ENCODE peak calls at places on chromosome 17, in five cellular contexts. One of them, this sample, is unnamed.

GRCh38 chr17:39954876-39955275 is 7.9 kb upstream of the GSDMA start:
- DNase-seq in body of pancreas: no peak
- DNase-seq in cardiac muscle cell: no peak
- DNase-seq in activated B cell treated with CpG ODN at 0.5 μM for 24 hours: no peak
- DNase-seq in Panc1: no peak
- DNase-seq in this sample: no peak

GRCh38 chr17:38730526-38731379 is 612 bp downstream of the CISD3 start:
- DNase-seq in body of pancreas: peak
- DNase-seq in cardiac muscle cell: peak
- DNase-seq in activated B cell treated with CpG ODN at 0.5 μM for 24 hours: no peak
- DNase-seq in Panc1: no peak
- DNase-seq in this sample: no peak

GRCh38 chr17:31546650-31547049 is 155.2 kb downstream of the RAB11FIP4 start:
- DNase-seq in body of pancreas: no peak
- DNase-seq in cardiac muscle cell: no peak
- DNase-seq in activated B cell treated with CpG ODN at 0.5 μM for 24 hours: no peak
- DNase-seq in Panc1: no peak
- DNase-seq in this sample: no peak

GRCh38 chr17:72373910-72374741 is 253.3 kb downstream of the SOX9 start:
- DNase-seq in body of pancreas: no peak
- DNase-seq in cardiac muscle cell: peak
- DNase-seq in activated B cell treated with CpG ODN at 0.5 μM for 24 hours: no peak
- DNase-seq in Panc1: no peak
- DNase-seq in this sample: no peak

GRCh38 chr17:80906364-80907259 is 85.0 kb upstream of the CHMP6 start:
- DNase-seq in body of pancreas: no peak
- DNase-seq in cardiac muscle cell: no peak
- DNase-seq in activated B cell treated with CpG ODN at 0.5 μM for 24 hours: no peak
- DNase-seq in Panc1: no peak
- DNase-seq in this sample: no peak

GRCh38 chr17:29590261-29590978 is 972 bp upstream of the GIT1 start:
- DNase-seq in body of pancreas: no peak
- DNase-seq in cardiac muscle cell: peak
- DNase-seq in activated B cell treated with CpG ODN at 0.5 μM for 24 hours: no peak
- DNase-seq in Panc1: no peak
- DNase-seq in this sample: no peak

GRCh38 chr17:55709440-55709839 is 13.2 kb downstream of the TMEM100 start:
- DNase-seq in body of pancreas: no peak
- DNase-seq in cardiac muscle cell: no peak
- DNase-seq in activated B cell treated with CpG ODN at 0.5 μM for 24 hours: no peak
- DNase-seq in Panc1: no peak
- DNase-seq in this sample: no peak

GRCh38 chr17:19876524-19877161 is 8.9 kb upstream of the ULK2 start:
- DNase-seq in body of pancreas: peak
- DNase-seq in cardiac muscle cell: no peak
- DNase-seq in activated B cell treated with CpG ODN at 0.5 μM for 24 hours: no peak
- DNase-seq in Panc1: no peak
- DNase-seq in this sample: peak

GRCh38 chr17:50661795-50662391 is 27.2 kb downstream of the ABCC3 start:
- DNase-seq in body of pancreas: peak
- DNase-seq in cardiac muscle cell: peak
- DNase-seq in activated B cell treated with CpG ODN at 0.5 μM for 24 hours: no peak
- DNase-seq in Panc1: peak
- DNase-seq in this sample: no peak

GRCh38 chr17:32350662-32351418 is 883 bp downstream of the ZNF207 start:
- DNase-seq in body of pancreas: peak
- DNase-seq in cardiac muscle cell: peak
- DNase-seq in activated B cell treated with CpG ODN at 0.5 μM for 24 hours: no peak
- DNase-seq in Panc1: peak
- DNase-seq in this sample: peak

GRCh38 chr17:50582741-50583140 is 22.2 kb downstream of the CACNA1G start:
- DNase-seq in body of pancreas: no peak
- DNase-seq in cardiac muscle cell: no peak
- DNase-seq in activated B cell treated with CpG ODN at 0.5 μM for 24 hours: no peak
- DNase-seq in Panc1: no peak
- DNase-seq in this sample: no peak

GRCh38 chr17:61680921-61681320 is 89.9 kb upstream of the NACA2 start:
- DNase-seq in body of pancreas: no peak
- DNase-seq in cardiac muscle cell: no peak
- DNase-seq in activated B cell treated with CpG ODN at 0.5 μM for 24 hours: no peak
- DNase-seq in Panc1: no peak
- DNase-seq in this sample: no peak

GRCh38 chr17:64270885-64271284 is 7.8 kb upstream of the TEX2 start:
- DNase-seq in body of pancreas: no peak
- DNase-seq in cardiac muscle cell: no peak
- DNase-seq in activated B cell treated with CpG ODN at 0.5 μM for 24 hours: no peak
- DNase-seq in Panc1: no peak
- DNase-seq in this sample: no peak

GRCh38 chr17:42494673-42495072 is 36.0 kb downstream of the ATP6V0A1 start:
- DNase-seq in body of pancreas: no peak
- DNase-seq in cardiac muscle cell: no peak
- DNase-seq in activated B cell treated with CpG ODN at 0.5 μM for 24 hours: no peak
- DNase-seq in Panc1: no peak
- DNase-seq in this sample: no peak

GRCh38 chr17:2083613-2084128 is 28.8 kb downstream of the HIC1 start:
- DNase-seq in body of pancreas: peak
- DNase-seq in cardiac muscle cell: no peak
- DNase-seq in activated B cell treated with CpG ODN at 0.5 μM for 24 hours: no peak
- DNase-seq in Panc1: no peak
- DNase-seq in this sample: no peak

GRCh38 chr17:67078292-67078691 is 33.9 kb downstream of the CACNG1 start:
- DNase-seq in body of pancreas: no peak
- DNase-seq in cardiac muscle cell: no peak
- DNase-seq in activated B cell treated with CpG ODN at 0.5 μM for 24 hours: no peak
- DNase-seq in Panc1: no peak
- DNase-seq in this sample: no peak

GRCh38 chr17:67156269-67157199 is 88.5 kb downstream of the HELZ start:
- DNase-seq in body of pancreas: no peak
- DNase-seq in cardiac muscle cell: peak
- DNase-seq in activated B cell treated with CpG ODN at 0.5 μM for 24 hours: no peak
- DNase-seq in Panc1: no peak
- DNase-seq in this sample: no peak

GRCh38 chr17:8846768-8847211 is 20.7 kb downstream of the PIK3R6 start:
- DNase-seq in body of pancreas: peak
- DNase-seq in cardiac muscle cell: peak
- DNase-seq in activated B cell treated with CpG ODN at 0.5 μM for 24 hours: no peak
- DNase-seq in Panc1: no peak
- DNase-seq in this sample: no peak

GRCh38 chr17:59848778-59849177 is 44.0 kb downstream of the TUBD1 start:
- DNase-seq in body of pancreas: peak
- DNase-seq in cardiac muscle cell: peak
- DNase-seq in activated B cell treated with CpG ODN at 0.5 μM for 24 hours: peak
- DNase-seq in Panc1: no peak
- DNase-seq in this sample: no peak

GRCh38 chr17:39963826-39964225 is 1.0 kb downstream of the GSDMA start:
- DNase-seq in body of pancreas: no peak
- DNase-seq in cardiac muscle cell: no peak
- DNase-seq in activated B cell treated with CpG ODN at 0.5 μM for 24 hours: no peak
- DNase-seq in Panc1: no peak
- DNase-seq in this sample: peak

GRCh38 chr17:41504126-41504977 is 1.1 kb downstream of the KRT13 start:
- DNase-seq in body of pancreas: no peak
- DNase-seq in cardiac muscle cell: no peak
- DNase-seq in activated B cell treated with CpG ODN at 0.5 μM for 24 hours: no peak
- DNase-seq in Panc1: no peak
- DNase-seq in this sample: no peak

GRCh38 chr17:62876063-62876462 is 67.9 kb upstream of the MARCHF10 start:
- DNase-seq in body of pancreas: no peak
- DNase-seq in cardiac muscle cell: peak
- DNase-seq in activated B cell treated with CpG ODN at 0.5 μM for 24 hours: no peak
- DNase-seq in Panc1: no peak
- DNase-seq in this sample: no peak

GRCh38 chr17:31598388-31598760 is 206.9 kb downstream of the RAB11FIP4 start:
- DNase-seq in body of pancreas: no peak
- DNase-seq in cardiac muscle cell: no peak
- DNase-seq in activated B cell treated with CpG ODN at 0.5 μM for 24 hours: no peak
- DNase-seq in Panc1: no peak
- DNase-seq in this sample: no peak

GRCh38 chr17:61770752-61771533 is 92.4 kb downstream of the BRIP1 start:
- DNase-seq in body of pancreas: no peak
- DNase-seq in cardiac muscle cell: peak
- DNase-seq in activated B cell treated with CpG ODN at 0.5 μM for 24 hours: no peak
- DNase-seq in Panc1: no peak
- DNase-seq in this sample: no peak

GRCh38 chr17:2253362-2253761 is 50.2 kb downstream of the SMG6 start:
- DNase-seq in body of pancreas: no peak
- DNase-seq in cardiac muscle cell: no peak
- DNase-seq in activated B cell treated with CpG ODN at 0.5 μM for 24 hours: no peak
- DNase-seq in Panc1: no peak
- DNase-seq in this sample: no peak

GRCh38 chr17:17494499-17495447 is 1.4 kb downstream of the RASD1 start:
- DNase-seq in body of pancreas: peak
- DNase-seq in cardiac muscle cell: peak
- DNase-seq in activated B cell treated with CpG ODN at 0.5 μM for 24 hours: no peak
- DNase-seq in Panc1: no peak
- DNase-seq in this sample: no peak

GRCh38 chr17:66799839-66800537 is 34.9 kb upstream of the CACNG5 start:
- DNase-seq in body of pancreas: peak
- DNase-seq in cardiac muscle cell: no peak
- DNase-seq in activated B cell treated with CpG ODN at 0.5 μM for 24 hours: no peak
- DNase-seq in Panc1: no peak
- DNase-seq in this sample: no peak

GRCh38 chr17:80795737-80796136 is 195.9 kb upstream of the CHMP6 start:
- DNase-seq in body of pancreas: no peak
- DNase-seq in cardiac muscle cell: peak
- DNase-seq in activated B cell treated with CpG ODN at 0.5 μM for 24 hours: no peak
- DNase-seq in Panc1: no peak
- DNase-seq in this sample: no peak

DNA sequence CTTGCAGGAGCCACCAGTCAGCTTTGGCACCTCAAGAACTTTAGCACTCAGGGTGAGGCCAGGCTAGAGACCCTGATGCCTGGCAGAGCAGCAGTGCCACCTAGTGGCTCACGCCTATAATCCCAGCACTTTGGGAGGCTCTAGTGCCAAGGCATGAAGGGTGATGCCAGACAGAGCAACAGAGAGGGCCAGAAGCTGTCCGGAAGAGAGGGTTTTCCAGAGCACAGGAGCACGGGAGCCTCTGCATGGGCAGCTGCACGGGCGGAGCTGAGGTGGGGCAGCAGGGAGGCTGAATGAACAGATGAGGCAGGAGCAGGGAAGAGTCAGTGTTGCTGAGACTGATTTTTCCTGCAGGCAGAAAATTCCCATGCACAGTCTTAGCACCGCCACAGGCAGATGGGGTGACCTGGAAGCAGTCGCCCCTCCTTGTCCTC is 38.9 kb downstream of the MYH3 start:
- DNase-seq in body of pancreas: peak
- DNase-seq in cardiac muscle cell: peak
- DNase-seq in activated B cell treated with CpG ODN at 0.5 μM for 24 hours: peak
- DNase-seq in Panc1: peak
- DNase-seq in this sample: peak
- TF ChIP-seq CTCF in body of pancreas: peak
- TF ChIP-seq CTCF in cardiac muscle cell: peak
- TF ChIP-seq CTCF in activated B cell treated with CpG ODN at 0.5 μM for 24 hours: no peak
- TF ChIP-seq CTCF in Panc1: peak
- TF ChIP-seq CTCF in this sample: peak

GRCh38 chr17:76076765-76077581 is 2.0 kb upstream of the ZACN start:
- DNase-seq in body of pancreas: no peak
- DNase-seq in cardiac muscle cell: no peak
- DNase-seq in activated B cell treated with CpG ODN at 0.5 μM for 24 hours: peak
- DNase-seq in Panc1: no peak
- DNase-seq in this sample: no peak

GRCh38 chr17:76074390-76075363 is at the start of gene GALR2:
- DNase-seq in body of pancreas: no peak
- DNase-seq in cardiac muscle cell: no peak
- DNase-seq in activated B cell treated with CpG ODN at 0.5 μM for 24 hours: no peak
- DNase-seq in Panc1: no peak
- DNase-seq in this sample: no peak

GRCh38 chr17:76076100-76076764 is 1.7 kb downstream of the GALR2 start:
- DNase-seq in body of pancreas: no peak
- DNase-seq in cardiac muscle cell: no peak
- DNase-seq in activated B cell treated with CpG ODN at 0.5 μM for 24 hours: no peak
- DNase-seq in Panc1: no peak
- DNase-seq in this sample: no peak

GRCh38 chr17:76077582-76078110 is 1.3 kb upstream of the ZACN start:
- DNase-seq in body of pancreas: peak
- DNase-seq in cardiac muscle cell: no peak
- DNase-seq in activated B cell treated with CpG ODN at 0.5 μM for 24 hours: no peak
- DNase-seq in Panc1: no peak
- DNase-seq in this sample: no peak

DNA sequence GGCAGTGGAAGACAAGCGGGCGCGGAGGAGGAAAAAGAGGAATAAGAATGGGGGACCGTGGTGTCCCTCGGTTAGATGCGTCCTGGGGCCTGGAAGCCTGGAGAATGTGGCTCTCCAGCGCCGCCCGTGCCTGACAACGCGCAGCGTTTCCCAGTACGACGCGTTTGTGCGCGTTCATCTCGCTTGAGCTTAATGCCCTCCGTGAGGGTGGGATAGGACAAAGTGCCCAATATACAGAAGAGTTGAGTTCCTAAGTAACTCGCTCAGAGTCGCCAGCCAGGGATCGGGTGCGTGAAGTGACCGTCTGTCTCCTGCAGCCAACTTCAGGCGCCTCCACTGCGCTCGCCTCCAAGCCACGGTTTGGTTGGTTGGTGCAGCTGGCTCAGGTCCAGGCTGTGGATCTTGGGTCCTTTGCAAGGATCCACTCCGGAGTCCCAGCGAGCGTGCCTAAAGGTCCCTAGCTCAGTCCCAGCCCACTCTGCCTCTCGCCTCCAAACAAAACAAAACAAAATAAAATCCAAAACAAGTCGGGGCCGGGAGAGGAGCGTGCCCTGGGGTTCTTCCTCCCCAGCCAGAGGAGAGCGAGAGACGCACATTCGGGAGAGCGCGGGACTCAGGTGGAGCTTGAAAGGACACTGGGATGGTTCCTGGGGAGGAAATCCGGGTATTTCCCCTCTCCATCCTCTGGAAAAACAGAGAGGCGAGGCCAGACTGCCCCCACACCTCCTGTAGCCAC is 951 bp downstream of the GALR2 start:
- DNase-seq in body of pancreas: no peak
- DNase-seq in cardiac muscle cell: no peak
- DNase-seq in activated B cell treated with CpG ODN at 0.5 μM for 24 hours: no peak
- DNase-seq in Panc1: no peak
- DNase-seq in this sample: no peak
- TF ChIP-seq CTCF in body of pancreas: no peak
- TF ChIP-seq CTCF in cardiac muscle cell: peak
- TF ChIP-seq CTCF in activated B cell treated with CpG ODN at 0.5 μM for 24 hours: no peak
- TF ChIP-seq CTCF in Panc1: no peak
- TF ChIP-seq CTCF in this sample: no peak

GRCh38 chr17:28227278-28228108 is 91.5 kb upstream of the TMEM97 start:
- DNase-seq in body of pancreas: peak
- DNase-seq in cardiac muscle cell: peak
- DNase-seq in activated B cell treated with CpG ODN at 0.5 μM for 24 hours: no peak
- DNase-seq in Panc1: no peak
- DNase-seq in this sample: no peak
- TF ChIP-seq CTCF in body of pancreas: no peak
- TF ChIP-seq CTCF in cardiac muscle cell: no peak
- TF ChIP-seq CTCF in activated B cell treated with CpG ODN at 0.5 μM for 24 hours: no peak
- TF ChIP-seq CTCF in Panc1: no peak
- TF ChIP-seq CTCF in this sample: no peak

DNA sequence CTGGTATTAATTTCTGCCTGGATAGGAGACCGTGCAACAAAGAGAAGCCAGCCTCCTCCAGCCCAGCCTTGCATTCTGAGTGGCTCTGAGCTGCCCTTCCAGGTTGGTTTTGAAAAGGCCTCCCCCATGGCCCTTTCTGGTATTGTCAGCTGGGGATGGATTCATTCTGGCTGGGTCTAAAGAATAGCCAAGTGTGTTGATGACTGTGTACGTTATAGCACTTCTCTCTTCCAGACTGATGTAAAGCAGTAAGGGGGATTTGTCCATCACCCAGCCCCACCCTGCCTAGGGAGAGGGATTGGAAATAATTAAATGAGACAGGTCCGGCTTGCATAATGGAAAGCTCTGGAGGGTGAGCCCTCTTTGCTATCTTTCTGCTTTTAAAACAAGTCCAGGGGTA is 146.4 kb downstream of the MSI2 start:
- DNase-seq in body of pancreas: no peak
- DNase-seq in cardiac muscle cell: no peak
- DNase-seq in activated B cell treated with CpG ODN at 0.5 μM for 24 hours: no peak
- DNase-seq in Panc1: no peak
- DNase-seq in this sample: no peak
- TF ChIP-seq CTCF in body of pancreas: no peak
- TF ChIP-seq CTCF in cardiac muscle cell: no peak
- TF ChIP-seq CTCF in activated B cell treated with CpG ODN at 0.5 μM for 24 hours: no peak
- TF ChIP-seq CTCF in Panc1: no peak
- TF ChIP-seq CTCF in this sample: no peak

This sample was measured in CD8-positive, alpha-beta T cell.